ENCODE peak calls at places on chromosomes 6 and 20, in six cellular contexts. One of them, this sample, is unnamed.

GRCh38 chr6:35073766-35074471 is 67.2 kb downstream of the TCP11 start:
- DNase-seq in NCI-H460: no peak
- DNase-seq in T-helper 2 cell: no peak
- DNase-seq in cardiac fibroblast: no peak
- DNase-seq in type B pancreatic cell: no peak
- DNase-seq in NCI-H1105: no peak
- DNase-seq in this sample: no peak

GRCh38 chr6:152636675-152637421 is at the start of gene SYNE1:
- DNase-seq in NCI-H460: no peak
- DNase-seq in type B pancreatic cell: peak
- DNase-seq in T-helper 2 cell: peak
- DNase-seq in NCI-H1105: peak
- DNase-seq in cardiac fibroblast: peak
- DNase-seq in this sample: no peak

GRCh38 chr6:144151010-144151727 is 852 bp downstream of the STX11 start:
- DNase-seq in cardiac fibroblast: peak
- DNase-seq in T-helper 2 cell: peak
- DNase-seq in NCI-H1105: no peak
- DNase-seq in NCI-H460: no peak
- DNase-seq in type B pancreatic cell: no peak
- DNase-seq in this sample: peak

GRCh38 chr6:85132091-85132490 is 317.8 kb upstream of the NT5E start:
- DNase-seq in NCI-H1105: no peak
- DNase-seq in NCI-H460: no peak
- DNase-seq in cardiac fibroblast: no peak
- DNase-seq in T-helper 2 cell: no peak
- DNase-seq in type B pancreatic cell: no peak
- DNase-seq in this sample: no peak

GRCh38 chr6:158475344-158476302 is 84.3 kb upstream of the TMEM181 start:
- DNase-seq in T-helper 2 cell: no peak
- DNase-seq in NCI-H1105: peak
- DNase-seq in type B pancreatic cell: no peak
- DNase-seq in cardiac fibroblast: peak
- DNase-seq in NCI-H460: no peak
- DNase-seq in this sample: no peak

GRCh38 chr6:157982580-157983438 is 1.1 kb downstream of the SYNJ2 start:
- DNase-seq in NCI-H1105: no peak
- DNase-seq in NCI-H460: no peak
- DNase-seq in T-helper 2 cell: no peak
- DNase-seq in cardiac fibroblast: peak
- DNase-seq in type B pancreatic cell: no peak
- DNase-seq in this sample: no peak

GRCh38 chr20:39775110-39775509 is 813.0 kb downstream of the DHX35 start:
- DNase-seq in cardiac fibroblast: peak
- DNase-seq in type B pancreatic cell: no peak
- DNase-seq in NCI-H1105: no peak
- DNase-seq in T-helper 2 cell: no peak
- DNase-seq in NCI-H460: no peak
- DNase-seq in this sample: no peak

GRCh38 chr6:162442675-162443074 is 284.9 kb downstream of the PRKN start:
- DNase-seq in T-helper 2 cell: no peak
- DNase-seq in NCI-H1105: peak
- DNase-seq in type B pancreatic cell: no peak
- DNase-seq in cardiac fibroblast: no peak
- DNase-seq in NCI-H460: peak
- DNase-seq in this sample: no peak

GRCh38 chr6:28710466-28711191 is 184.9 kb downstream of the GPX5 start:
- DNase-seq in cardiac fibroblast: peak
- DNase-seq in NCI-H460: peak
- DNase-seq in T-helper 2 cell: no peak
- DNase-seq in NCI-H1105: peak
- DNase-seq in type B pancreatic cell: no peak
- DNase-seq in this sample: no peak

GRCh38 chr6:23529902-23530301 is 596.1 kb upstream of the NRSN1 start:
- DNase-seq in NCI-H1105: no peak
- DNase-seq in NCI-H460: no peak
- DNase-seq in cardiac fibroblast: no peak
- DNase-seq in type B pancreatic cell: no peak
- DNase-seq in T-helper 2 cell: no peak
- DNase-seq in this sample: no peak

GRCh38 chr6:156175971-156176421 is 601.2 kb upstream of the ARID1B start:
- DNase-seq in T-helper 2 cell: no peak
- DNase-seq in cardiac fibroblast: no peak
- DNase-seq in type B pancreatic cell: no peak
- DNase-seq in NCI-H460: no peak
- DNase-seq in NCI-H1105: peak
- DNase-seq in this sample: no peak